ENCODE peak calls at places on chromosomes 11 and 22, in six cellular contexts. S is hypothalamus, B is kidney, Q is NCI-H1694 treated with DMSO at 0.1 percent for 48 hours, C is fibroblast of the conjunctiva, M is NCI-H446. P is an unnamed sample.

GRCh38 chr11:70891844-70892380 is 360.5 kb downstream of the SHANK2 start:
- DNase-seq in S (no peak), B (peak; percentile 49), Q (no peak), C (no peak), M (no peak), P (no peak)

GRCh38 chr11:32884770-32885384 is 7.7 kb upstream of the QSER1 start:
- DNase-seq in S (no peak), B (no peak), Q (peak; percentile 6), C (no peak), M (peak; percentile 26), P (no peak)

GRCh38 chr22:37657590-37658132 is 862 bp upstream of the PDXP start:
- DNase-seq in S (no peak), B (no peak), Q (peak; percentile 53), C (no peak), M (no peak), P (no peak)

GRCh38 chr11:86461892-86462291 is 87.2 kb downstream of the CCDC81 start:
- DNase-seq in S (no peak), B (no peak), Q (no peak), C (no peak), M (no peak), P (no peak)

GRCh38 chr11:118628432-118628831 is 21.0 kb downstream of the PHLDB1 start:
- DNase-seq in S (peak; percentile 86), B (no peak), Q (no peak), C (no peak), M (peak; percentile 53), P (no peak)

GRCh38 chr11:103936059-103936458 is 100.4 kb upstream of the DDI1 start:
- DNase-seq in S (no peak), B (no peak), Q (no peak), C (no peak), M (peak; percentile 42), P (no peak)

GRCh38 chr11:47272706-47273105 is 2.8 kb downstream of the MADD start:
- DNase-seq in S (no peak), B (no peak), Q (no peak), C (no peak), M (no peak), P (no peak)

GRCh38 chr11:79440451-79441158 is at the start of gene TENM4:
- DNase-seq in S (peak; percentile 82), B (peak; percentile 83), Q (peak; percentile 47), C (peak; percentile 57), M (peak; percentile 23), P (peak; percentile 69)

GRCh38 chr11:61083601-61084147 is 18.6 kb upstream of the CD5 start:
- DNase-seq in S (no peak), B (no peak), Q (no peak), C (no peak), M (no peak), P (no peak)

GRCh38 chr11:76339217-76339616 is 41.7 kb downstream of the THAP12 start:
- DNase-seq in S (no peak), B (peak; percentile 87), Q (no peak), C (no peak), M (no peak), P (no peak)